ENCODE peak calls at places on chromosomes 5 and 9, in six cellular contexts. M is PC-3, J is astrocyte, F is mesothelial cell of epicardium, P is Right ventricle myocardium superior, Y is mucosa of gallbladder. S is an unnamed sample.

GRCh38 chr9:131984564-131984963 is 95.1 kb downstream of the MED27 start:
- DNase-seq in M (peak; percentile 14), J (no peak), F (no peak), P (no peak), Y (no peak), S (no peak)

GRCh38 chr5:159933531-159934485 is 17.5 kb downstream of the ADRA1B start:
- DNase-seq in M (no peak), J (no peak), F (no peak), P (no peak), Y (no peak), S (no peak)

GRCh38 chr5:167057665-167058064 is 1233.8 kb upstream of the WWC1 start:
- DNase-seq in M (no peak), J (peak; percentile 52), F (no peak), P (no peak), Y (no peak), S (no peak)

GRCh38 chr5:50574121-50574520 is 92.3 kb upstream of the PARP8 start:
- DNase-seq in M (no peak), J (no peak), F (no peak), P (no peak), Y (no peak), S (no peak)

GRCh38 chr9:122374885-122375420 is 4.1 kb downstream of the PTGS1 start:
- DNase-seq in M (no peak), J (peak; percentile 37), F (no peak), P (peak; percentile 87), Y (peak; percentile 75), S (no peak)

GRCh38 chr5:6576861-6577501 is 55.9 kb downstream of the NSUN2 start:
- DNase-seq in M (peak; percentile 96), J (peak; percentile 58), F (no peak), P (no peak), Y (peak; percentile 34), S (no peak)

GRCh38 chr9:137304383-137305059 is 2.5 kb upstream of the NRARP start:
- DNase-seq in M (no peak), J (no peak), F (no peak), P (peak; percentile 34), Y (no peak), S (no peak)

GRCh38 chr5:109844148-109844547 is 154.4 kb downstream of the MAN2A1 start:
- DNase-seq in M (peak; percentile 55), J (no peak), F (no peak), P (no peak), Y (no peak), S (no peak)

GRCh38 chr9:69818946-69819345 is 1.7 kb upstream of the CFAP95 start:
- DNase-seq in M (no peak), J (peak; percentile 47), F (no peak), P (no peak), Y (no peak), S (no peak)

GRCh38 chr5:14488697-14489096 is 92.9 kb upstream of the OTULINL start:
- DNase-seq in M (no peak), J (no peak), F (no peak), P (no peak), Y (no peak), S (no peak)